ENCODE peak calls at places on chromosomes 16 and 17, in five cellular contexts. One of them, this sample, is unnamed.

GRCh38 chr16:27345201-27345600 is 31.4 kb downstream of the IL4R start:
- DNase-seq in hypothalamus: no peak
- DNase-seq in activated gamma-delta T cell treated with Interleukin-2 at 50 U/mL for 16 hours: no peak
- DNase-seq in CD8-positive, alpha-beta memory T cell: no peak
- DNase-seq in activated CD8-positive, alpha-beta memory T cell treated with anti-CD3 and anti-CD28 coated beads for 48 hours: no peak
- DNase-seq in this sample: no peak

GRCh38 chr16:28984619-28985135 is at the start of gene LAT:
- DNase-seq in activated gamma-delta T cell treated with Interleukin-2 at 50 U/mL for 16 hours: peak
- DNase-seq in hypothalamus: no peak
- DNase-seq in CD8-positive, alpha-beta memory T cell: peak
- DNase-seq in activated CD8-positive, alpha-beta memory T cell treated with anti-CD3 and anti-CD28 coated beads for 48 hours: no peak
- DNase-seq in this sample: no peak

GRCh38 chr17:62188713-62189112 is 123.6 kb upstream of the MED13 start:
- DNase-seq in activated gamma-delta T cell treated with Interleukin-2 at 50 U/mL for 16 hours: no peak
- DNase-seq in CD8-positive, alpha-beta memory T cell: no peak
- DNase-seq in hypothalamus: no peak
- DNase-seq in activated CD8-positive, alpha-beta memory T cell treated with anti-CD3 and anti-CD28 coated beads for 48 hours: no peak
- DNase-seq in this sample: no peak

GRCh38 chr17:50184611-50185398 is 16.6 kb downstream of the COL1A1 start:
- DNase-seq in activated CD8-positive, alpha-beta memory T cell treated with anti-CD3 and anti-CD28 coated beads for 48 hours: no peak
- DNase-seq in CD8-positive, alpha-beta memory T cell: no peak
- DNase-seq in hypothalamus: no peak
- DNase-seq in activated gamma-delta T cell treated with Interleukin-2 at 50 U/mL for 16 hours: no peak
- DNase-seq in this sample: no peak

GRCh38 chr17:36602030-36602737 is 801 bp downstream of the MRM1 start:
- DNase-seq in CD8-positive, alpha-beta memory T cell: no peak
- DNase-seq in activated CD8-positive, alpha-beta memory T cell treated with anti-CD3 and anti-CD28 coated beads for 48 hours: no peak
- DNase-seq in hypothalamus: no peak
- DNase-seq in activated gamma-delta T cell treated with Interleukin-2 at 50 U/mL for 16 hours: no peak
- DNase-seq in this sample: no peak

GRCh38 chr16:89749637-89750036 is 28.3 kb downstream of the ZNF276 start:
- DNase-seq in activated gamma-delta T cell treated with Interleukin-2 at 50 U/mL for 16 hours: no peak
- DNase-seq in activated CD8-positive, alpha-beta memory T cell treated with anti-CD3 and anti-CD28 coated beads for 48 hours: no peak
- DNase-seq in hypothalamus: no peak
- DNase-seq in CD8-positive, alpha-beta memory T cell: no peak
- DNase-seq in this sample: no peak

GRCh38 chr16:85752511-85753420 is 1.9 kb upstream of the C16orf74 start:
- DNase-seq in hypothalamus: no peak
- DNase-seq in activated gamma-delta T cell treated with Interleukin-2 at 50 U/mL for 16 hours: no peak
- DNase-seq in activated CD8-positive, alpha-beta memory T cell treated with anti-CD3 and anti-CD28 coated beads for 48 hours: no peak
- DNase-seq in CD8-positive, alpha-beta memory T cell: no peak
- DNase-seq in this sample: peak

GRCh38 chr17:76278952-76279741 is 14.0 kb downstream of the UBALD2 start:
- DNase-seq in activated CD8-positive, alpha-beta memory T cell treated with anti-CD3 and anti-CD28 coated beads for 48 hours: peak
- DNase-seq in CD8-positive, alpha-beta memory T cell: peak
- DNase-seq in hypothalamus: peak
- DNase-seq in activated gamma-delta T cell treated with Interleukin-2 at 50 U/mL for 16 hours: peak
- DNase-seq in this sample: peak

GRCh38 chr16:16029431-16030011 is 80.1 kb downstream of the ABCC1 start:
- DNase-seq in CD8-positive, alpha-beta memory T cell: no peak
- DNase-seq in hypothalamus: no peak
- DNase-seq in activated gamma-delta T cell treated with Interleukin-2 at 50 U/mL for 16 hours: no peak
- DNase-seq in activated CD8-positive, alpha-beta memory T cell treated with anti-CD3 and anti-CD28 coated beads for 48 hours: no peak
- DNase-seq in this sample: no peak

GRCh38 chr16:50428742-50429141 is 60.0 kb upstream of the BRD7 start:
- DNase-seq in activated gamma-delta T cell treated with Interleukin-2 at 50 U/mL for 16 hours: no peak
- DNase-seq in hypothalamus: no peak
- DNase-seq in activated CD8-positive, alpha-beta memory T cell treated with anti-CD3 and anti-CD28 coated beads for 48 hours: no peak
- DNase-seq in CD8-positive, alpha-beta memory T cell: no peak
- DNase-seq in this sample: no peak

GRCh38 chr17:71494456-71494855 is 626.4 kb upstream of the SOX9 start:
- DNase-seq in hypothalamus: no peak
- DNase-seq in activated CD8-positive, alpha-beta memory T cell treated with anti-CD3 and anti-CD28 coated beads for 48 hours: no peak
- DNase-seq in CD8-positive, alpha-beta memory T cell: no peak
- DNase-seq in activated gamma-delta T cell treated with Interleukin-2 at 50 U/mL for 16 hours: no peak
- DNase-seq in this sample: no peak

GRCh38 chr17:7144203-7144602 is 29.6 kb upstream of the ASGR2 start:
- DNase-seq in activated gamma-delta T cell treated with Interleukin-2 at 50 U/mL for 16 hours: no peak
- DNase-seq in activated CD8-positive, alpha-beta memory T cell treated with anti-CD3 and anti-CD28 coated beads for 48 hours: no peak
- DNase-seq in hypothalamus: no peak
- DNase-seq in CD8-positive, alpha-beta memory T cell: no peak
- DNase-seq in this sample: no peak

GRCh38 chr17:82298538-82299421 is 18.6 kb downstream of the CD7 start:
- DNase-seq in hypothalamus: no peak
- DNase-seq in CD8-positive, alpha-beta memory T cell: no peak
- DNase-seq in activated CD8-positive, alpha-beta memory T cell treated with anti-CD3 and anti-CD28 coated beads for 48 hours: no peak
- DNase-seq in activated gamma-delta T cell treated with Interleukin-2 at 50 U/mL for 16 hours: no peak
- DNase-seq in this sample: no peak

GRCh38 chr17:76697702-76698465 is 12.9 kb downstream of the MXRA7 start:
- DNase-seq in hypothalamus: no peak
- DNase-seq in activated gamma-delta T cell treated with Interleukin-2 at 50 U/mL for 16 hours: no peak
- DNase-seq in activated CD8-positive, alpha-beta memory T cell treated with anti-CD3 and anti-CD28 coated beads for 48 hours: no peak
- DNase-seq in CD8-positive, alpha-beta memory T cell: no peak
- DNase-seq in this sample: no peak

GRCh38 chr16:73191111-73192046 is 143.5 kb upstream of the ZFHX3 start:
- DNase-seq in hypothalamus: no peak
- DNase-seq in activated CD8-positive, alpha-beta memory T cell treated with anti-CD3 and anti-CD28 coated beads for 48 hours: no peak
- DNase-seq in activated gamma-delta T cell treated with Interleukin-2 at 50 U/mL for 16 hours: no peak
- DNase-seq in CD8-positive, alpha-beta memory T cell: no peak
- DNase-seq in this sample: no peak

GRCh38 chr17:67636841-67637240 is 80.9 kb upstream of the NOL11 start:
- DNase-seq in CD8-positive, alpha-beta memory T cell: no peak
- DNase-seq in hypothalamus: no peak
- DNase-seq in activated CD8-positive, alpha-beta memory T cell treated with anti-CD3 and anti-CD28 coated beads for 48 hours: no peak
- DNase-seq in activated gamma-delta T cell treated with Interleukin-2 at 50 U/mL for 16 hours: no peak
- DNase-seq in this sample: no peak

GRCh38 chr17:8426094-8426720 is 9.5 kb upstream of the NDEL1 start:
- DNase-seq in CD8-positive, alpha-beta memory T cell: no peak
- DNase-seq in hypothalamus: no peak
- DNase-seq in activated gamma-delta T cell treated with Interleukin-2 at 50 U/mL for 16 hours: no peak
- DNase-seq in activated CD8-positive, alpha-beta memory T cell treated with anti-CD3 and anti-CD28 coated beads for 48 hours: no peak
- DNase-seq in this sample: no peak

GRCh38 chr17:58528443-58528842 is 14.0 kb upstream of the MTMR4 start:
- DNase-seq in activated CD8-positive, alpha-beta memory T cell treated with anti-CD3 and anti-CD28 coated beads for 48 hours: no peak
- DNase-seq in activated gamma-delta T cell treated with Interleukin-2 at 50 U/mL for 16 hours: no peak
- DNase-seq in hypothalamus: no peak
- DNase-seq in CD8-positive, alpha-beta memory T cell: no peak
- DNase-seq in this sample: no peak

GRCh38 chr17:47310186-47310733 is 13.5 kb upstream of the EFCAB13 start:
- DNase-seq in CD8-positive, alpha-beta memory T cell: no peak
- DNase-seq in activated gamma-delta T cell treated with Interleukin-2 at 50 U/mL for 16 hours: no peak
- DNase-seq in activated CD8-positive, alpha-beta memory T cell treated with anti-CD3 and anti-CD28 coated beads for 48 hours: no peak
- DNase-seq in hypothalamus: no peak
- DNase-seq in this sample: no peak

GRCh38 chr16:52141871-52142270 is 405.1 kb downstream of the TOX3 start:
- DNase-seq in CD8-positive, alpha-beta memory T cell: no peak
- DNase-seq in activated CD8-positive, alpha-beta memory T cell treated with anti-CD3 and anti-CD28 coated beads for 48 hours: no peak
- DNase-seq in activated gamma-delta T cell treated with Interleukin-2 at 50 U/mL for 16 hours: no peak
- DNase-seq in hypothalamus: no peak
- DNase-seq in this sample: no peak

GRCh38 chr16:50259334-50260205 is 6.8 kb upstream of the ADCY7 start:
- DNase-seq in CD8-positive, alpha-beta memory T cell: no peak
- DNase-seq in hypothalamus: no peak
- DNase-seq in activated CD8-positive, alpha-beta memory T cell treated with anti-CD3 and anti-CD28 coated beads for 48 hours: no peak
- DNase-seq in activated gamma-delta T cell treated with Interleukin-2 at 50 U/mL for 16 hours: no peak
- DNase-seq in this sample: no peak

GRCh38 chr16:21599994-21600773 is 807 bp downstream of the METTL9 start:
- DNase-seq in activated CD8-positive, alpha-beta memory T cell treated with anti-CD3 and anti-CD28 coated beads for 48 hours: no peak
- DNase-seq in CD8-positive, alpha-beta memory T cell: no peak
- DNase-seq in hypothalamus: no peak
- DNase-seq in activated gamma-delta T cell treated with Interleukin-2 at 50 U/mL for 16 hours: peak
- DNase-seq in this sample: no peak

GRCh38 chr16:79607587-79607986 is 7.0 kb upstream of the MAF start:
- DNase-seq in hypothalamus: no peak
- DNase-seq in activated CD8-positive, alpha-beta memory T cell treated with anti-CD3 and anti-CD28 coated beads for 48 hours: no peak
- DNase-seq in CD8-positive, alpha-beta memory T cell: no peak
- DNase-seq in activated gamma-delta T cell treated with Interleukin-2 at 50 U/mL for 16 hours: no peak
- DNase-seq in this sample: no peak

GRCh38 chr17:28470266-28471126 is 2.9 kb upstream of the SLC13A2 start:
- DNase-seq in hypothalamus: no peak
- DNase-seq in activated CD8-positive, alpha-beta memory T cell treated with anti-CD3 and anti-CD28 coated beads for 48 hours: no peak
- DNase-seq in CD8-positive, alpha-beta memory T cell: no peak
- DNase-seq in activated gamma-delta T cell treated with Interleukin-2 at 50 U/mL for 16 hours: no peak
- DNase-seq in this sample: no peak

GRCh38 chr16:10308305-10309193 is 77.3 kb upstream of the ATF7IP2 start:
- DNase-seq in activated CD8-positive, alpha-beta memory T cell treated with anti-CD3 and anti-CD28 coated beads for 48 hours: no peak
- DNase-seq in CD8-positive, alpha-beta memory T cell: no peak
- DNase-seq in activated gamma-delta T cell treated with Interleukin-2 at 50 U/mL for 16 hours: no peak
- DNase-seq in hypothalamus: no peak
- DNase-seq in this sample: no peak

GRCh38 chr16:3591991-3592390 is 14.8 kb upstream of the NLRC3 start:
- DNase-seq in activated CD8-positive, alpha-beta memory T cell treated with anti-CD3 and anti-CD28 coated beads for 48 hours: no peak
- DNase-seq in activated gamma-delta T cell treated with Interleukin-2 at 50 U/mL for 16 hours: no peak
- DNase-seq in CD8-positive, alpha-beta memory T cell: no peak
- DNase-seq in hypothalamus: no peak
- DNase-seq in this sample: no peak

GRCh38 chr16:72840591-72841381 is 207.1 kb downstream of the ZFHX3 start:
- DNase-seq in hypothalamus: no peak
- DNase-seq in activated CD8-positive, alpha-beta memory T cell treated with anti-CD3 and anti-CD28 coated beads for 48 hours: no peak
- DNase-seq in activated gamma-delta T cell treated with Interleukin-2 at 50 U/mL for 16 hours: no peak
- DNase-seq in CD8-positive, alpha-beta memory T cell: no peak
- DNase-seq in this sample: no peak

GRCh38 chr16:14409563-14409962 is 220.5 kb downstream of the PARN start:
- DNase-seq in activated gamma-delta T cell treated with Interleukin-2 at 50 U/mL for 16 hours: no peak
- DNase-seq in activated CD8-positive, alpha-beta memory T cell treated with anti-CD3 and anti-CD28 coated beads for 48 hours: no peak
- DNase-seq in CD8-positive, alpha-beta memory T cell: no peak
- DNase-seq in hypothalamus: no peak
- DNase-seq in this sample: no peak

GRCh38 chr16:24523569-24523968 is 15.8 kb upstream of the RBBP6 start:
- DNase-seq in activated gamma-delta T cell treated with Interleukin-2 at 50 U/mL for 16 hours: no peak
- DNase-seq in CD8-positive, alpha-beta memory T cell: no peak
- DNase-seq in hypothalamus: no peak
- DNase-seq in activated CD8-positive, alpha-beta memory T cell treated with anti-CD3 and anti-CD28 coated beads for 48 hours: no peak
- DNase-seq in this sample: peak

GRCh38 chr16:31201511-31202401 is 804 bp downstream of the PYCARD start:
- DNase-seq in hypothalamus: no peak
- DNase-seq in activated CD8-positive, alpha-beta memory T cell treated with anti-CD3 and anti-CD28 coated beads for 48 hours: no peak
- DNase-seq in CD8-positive, alpha-beta memory T cell: peak
- DNase-seq in activated gamma-delta T cell treated with Interleukin-2 at 50 U/mL for 16 hours: peak
- DNase-seq in this sample: peak

GRCh38 chr17:30218689-30219266 is 16.7 kb downstream of the SLC6A4 start:
- DNase-seq in hypothalamus: no peak
- DNase-seq in activated CD8-positive, alpha-beta memory T cell treated with anti-CD3 and anti-CD28 coated beads for 48 hours: no peak
- DNase-seq in CD8-positive, alpha-beta memory T cell: no peak
- DNase-seq in activated gamma-delta T cell treated with Interleukin-2 at 50 U/mL for 16 hours: no peak
- DNase-seq in this sample: no peak

GRCh38 chr17:82283208-82283749 is 9.8 kb upstream of the CSNK1D start:
- DNase-seq in activated gamma-delta T cell treated with Interleukin-2 at 50 U/mL for 16 hours: no peak
- DNase-seq in hypothalamus: no peak
- DNase-seq in activated CD8-positive, alpha-beta memory T cell treated with anti-CD3 and anti-CD28 coated beads for 48 hours: no peak
- DNase-seq in CD8-positive, alpha-beta memory T cell: no peak
- DNase-seq in this sample: no peak

GRCh38 chr16:78742501-78743283 is 643.2 kb downstream of the WWOX start:
- DNase-seq in CD8-positive, alpha-beta memory T cell: peak
- DNase-seq in hypothalamus: no peak
- DNase-seq in activated gamma-delta T cell treated with Interleukin-2 at 50 U/mL for 16 hours: peak
- DNase-seq in activated CD8-positive, alpha-beta memory T cell treated with anti-CD3 and anti-CD28 coated beads for 48 hours: peak
- DNase-seq in this sample: no peak

GRCh38 chr17:66682293-66682692 is 152.6 kb upstream of the CACNG5 start:
- DNase-seq in activated gamma-delta T cell treated with Interleukin-2 at 50 U/mL for 16 hours: no peak
- DNase-seq in hypothalamus: no peak
- DNase-seq in CD8-positive, alpha-beta memory T cell: no peak
- DNase-seq in activated CD8-positive, alpha-beta memory T cell treated with anti-CD3 and anti-CD28 coated beads for 48 hours: no peak
- DNase-seq in this sample: no peak

GRCh38 chr17:28272166-28272565 is 46.8 kb upstream of the TMEM97 start:
- DNase-seq in CD8-positive, alpha-beta memory T cell: no peak
- DNase-seq in activated gamma-delta T cell treated with Interleukin-2 at 50 U/mL for 16 hours: no peak
- DNase-seq in activated CD8-positive, alpha-beta memory T cell treated with anti-CD3 and anti-CD28 coated beads for 48 hours: no peak
- DNase-seq in hypothalamus: no peak
- DNase-seq in this sample: no peak

GRCh38 chr17:71987634-71988033 is 133.2 kb upstream of the SOX9 start:
- DNase-seq in activated CD8-positive, alpha-beta memory T cell treated with anti-CD3 and anti-CD28 coated beads for 48 hours: no peak
- DNase-seq in hypothalamus: no peak
- DNase-seq in activated gamma-delta T cell treated with Interleukin-2 at 50 U/mL for 16 hours: no peak
- DNase-seq in CD8-positive, alpha-beta memory T cell: no peak
- DNase-seq in this sample: no peak

This sample was measured in mesothelial cell of epicardium.